ENCODE peak calls at places on chromosome 18, in ten cellular contexts. S is PC-3, U is lower lobe of right lung, Y is tibial artery, M is mammary epithelial cell, K is ovary, G is body of pancreas, T is cardiac muscle cell, E is tibial nerve, Q is fibroblast of lung. V is an unnamed sample.
A peak's percentile ranks its signal among the peaks of the same experiment; 100 is the strongest.

GRCh38 chr18:13572148-13572547 is 154.2 kb downstream of the FAM210A start:
- DNase-seq in T (no peak), G (no peak), S (no peak), Y (no peak), K (no peak), E (no peak), U (no peak), M (no peak), Q (no peak), V (no peak)

GRCh38 chr18:30265190-30265589 is 777.4 kb downstream of the DSC3 start:
- DNase-seq in K (no peak), S (peak; percentile 8), G (no peak), T (no peak), E (no peak), Y (no peak), Q (no peak), M (no peak), U (no peak), V (no peak)

GRCh38 chr18:32200766-32201165 is 10.9 kb downstream of the MEP1B start:
- DNase-seq in S (no peak), K (no peak), T (peak; percentile 4), Y (no peak), U (no peak), M (no peak), E (no peak), Q (no peak), G (peak; percentile 10), V (no peak)

GRCh38 chr18:22536558-22536957 is 118.8 kb upstream of the CTAGE1 start:
- DNase-seq in M (no peak), Q (no peak), Y (no peak), T (no peak), K (no peak), U (no peak), E (no peak), G (no peak), S (no peak), V (no peak)

GRCh38 chr18:5542393-5543035 is 1.3 kb downstream of the EPB41L3 start:
- DNase-seq in T (peak; percentile 43), E (no peak), Q (peak; percentile 34), G (peak; percentile 19), Y (peak; percentile 47), K (no peak), M (no peak), U (peak; percentile 61), S (no peak), V (no peak)

GRCh38 chr18:73992242-73993022 is 155.2 kb downstream of the FBXO15 start:
- DNase-seq in U (no peak), G (no peak), Y (no peak), K (no peak), E (no peak), M (no peak), S (no peak), Q (no peak), T (no peak), V (no peak)

GRCh38 chr18:13447621-13448020 is 229.1 kb downstream of the LDLRAD4 start:
- DNase-seq in G (peak; percentile 25), M (no peak), Q (peak; percentile 95), T (peak; percentile 62), E (no peak), U (no peak), K (no peak), Y (peak; percentile 76), S (no peak), V (no peak)

GRCh38 chr18:39345321-39345720 is 1779.7 kb upstream of the CELF4 start:
- DNase-seq in Q (peak; percentile 55), U (no peak), G (no peak), T (no peak), Y (no peak), E (no peak), S (no peak), M (no peak), K (no peak), V (no peak)

GRCh38 chr18:11389281-11389680 is 220.1 kb upstream of the SLC35G4 start:
- DNase-seq in M (no peak), Q (no peak), G (no peak), Y (no peak), E (no peak), U (no peak), S (no peak), T (no peak), K (no peak), V (no peak)

GRCh38 chr18:11392974-11393373 is 216.4 kb upstream of the SLC35G4 start:
- DNase-seq in Y (no peak), T (no peak), S (no peak), M (no peak), E (no peak), G (no peak), Q (no peak), U (no peak), K (no peak), V (no peak)

GRCh38 chr18:11391636-11392035 is 217.8 kb upstream of the SLC35G4 start:
- DNase-seq in Q (peak; percentile 52), E (no peak), K (no peak), U (no peak), T (no peak), G (no peak), M (no peak), S (no peak), Y (no peak), V (no peak)

GRCh38 chr18:11392292-11392691 is 217.1 kb upstream of the SLC35G4 start:
- DNase-seq in K (no peak), Q (peak; percentile 57), T (no peak), E (no peak), G (no peak), Y (no peak), U (no peak), M (no peak), S (no peak), V (no peak)

GRCh38 chr18:11387880-11388279 is 221.5 kb upstream of the SLC35G4 start:
- DNase-seq in T (peak; percentile 63), S (peak; percentile 73), K (no peak), G (peak; percentile 72), M (peak; percentile 18), E (no peak), Y (peak; percentile 72), Q (peak; percentile 32), U (no peak), V (no peak)
- TF ChIP-seq CTCF in T (peak; percentile 37), S (peak; percentile 52), K (no peak), G (peak; percentile 52), M (peak; percentile 35), E (no peak), Y (peak; percentile 54), Q (no peak), U (peak; percentile 9), V (peak; percentile 22)

GRCh38 chr18:59268722-59269562 is 4.3 kb downstream of the RAX start:
- DNase-seq in U (peak; percentile 62), T (peak; percentile 36), K (no peak), Y (no peak), Q (no peak), S (peak; percentile 51), E (no peak), G (peak; percentile 61), M (no peak), V (no peak)

GRCh38 chr18:59267511-59268126 is 5.6 kb downstream of the RAX start:
- DNase-seq in U (no peak), T (peak; percentile 18), G (no peak), K (no peak), M (peak; percentile 26), E (no peak), Y (no peak), S (no peak), Q (no peak), V (no peak)

GRCh38 chr18:59266876-59267510 is 6.3 kb downstream of the RAX start:
- DNase-seq in Y (no peak), T (no peak), Q (no peak), M (no peak), U (no peak), E (no peak), K (no peak), G (no peak), S (no peak), V (no peak)

GRCh38 chr18:59269563-59270214 is 3.6 kb downstream of the RAX start:
- DNase-seq in M (no peak), T (no peak), S (no peak), E (no peak), G (no peak), K (no peak), Q (no peak), U (no peak), Y (no peak), V (no peak)

GRCh38 chr18:59268127-59268721 is 5.0 kb downstream of the RAX start:
- DNase-seq in Q (no peak), K (no peak), Y (no peak), T (no peak), U (no peak), E (no peak), M (no peak), S (no peak), G (no peak), V (no peak)
- H3K9me3 ChIP-seq in Q (no peaks in the 10 kb centered on the region), K (no peaks in the 10 kb centered on the region), Y (no peaks in the 10 kb centered on the region), T (no peaks in the 10 kb centered on the region), U (no peaks in the 10 kb centered on the region), E (no peaks in the 10 kb centered on the region), M (no peaks in the 10 kb centered on the region), S (no peaks in the 10 kb centered on the region), G (no peaks in the 10 kb centered on the region), V (peaks cover 15% of the 10 kb centered on the region)

DNA sequence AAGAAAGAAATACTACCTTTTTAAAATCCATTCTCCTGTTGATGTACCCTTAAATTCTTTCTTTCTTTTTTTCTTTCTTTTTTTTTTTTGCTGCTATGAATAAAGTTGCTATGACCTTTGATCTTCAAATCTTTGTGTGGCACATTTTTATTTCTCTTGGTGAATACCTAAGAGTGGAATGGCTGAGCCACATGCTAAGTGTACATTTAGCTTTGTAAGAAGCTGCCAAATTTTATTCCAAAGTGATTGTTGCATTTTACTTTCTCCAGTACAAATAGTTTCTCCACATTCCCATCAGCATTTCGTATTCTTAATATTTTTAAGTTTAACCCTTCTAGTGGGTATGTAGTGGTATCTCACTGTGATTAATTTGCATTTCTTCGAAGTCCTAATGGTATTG is 88.8 kb upstream of the RAB27B start:
- DNase-seq in K (no peak), G (no peak), Q (peak; percentile 49), M (no peak), Y (no peak), E (no peak), T (no peak), U (no peak), S (no peak), V (no peak)
- H3K27ac ChIP-seq in K (no peak overlapping the region), G (no peak overlapping the region), Q (no peak overlapping the region), M (no peak overlapping the region), Y (no peak overlapping the region), E (no peak overlapping the region), T (no peak overlapping the region), U (no peak overlapping the region), S (peak overlapping the region; percentile 59), V (no peak overlapping the region)

GRCh38 chr18:37395138-37395537 is 170.5 kb downstream of the CELF4 start:
- DNase-seq in Q (no peak), K (no peak), Y (no peak), G (no peak), E (no peak), T (no peak), M (no peak), S (no peak), U (no peak), V (no peak)

GRCh38 chr18:37393221-37393828 is 172.3 kb downstream of the CELF4 start:
- DNase-seq in Q (no peak), U (no peak), T (no peak), G (peak; percentile 11), K (no peak), E (no peak), Y (no peak), S (no peak), M (no peak), V (no peak)

GRCh38 chr18:37394610-37394965 is 171.0 kb downstream of the CELF4 start:
- DNase-seq in S (no peak), K (no peak), U (no peak), M (no peak), E (no peak), G (no peak), Y (no peak), Q (no peak), T (no peak), V (no peak)

GRCh38 chr18:37392648-37393047 is 172.9 kb downstream of the CELF4 start:
- DNase-seq in Q (no peak), G (no peak), K (no peak), T (no peak), U (no peak), Y (no peak), M (no peak), S (no peak), E (no peak), V (no peak)

GRCh38 chr18:37393945-37394609 is 171.5 kb downstream of the CELF4 start:
- DNase-seq in K (peak; percentile 72), Y (peak; percentile 61), T (peak; percentile 93), S (no peak), G (peak; percentile 63), Q (peak; percentile 65), E (peak; percentile 25), U (peak; percentile 71), M (no peak), V (peak; percentile 59)
- TF ChIP-seq CTCF in K (no peak), Y (no peak), T (no peak), S (no peak), G (no peak), Q (no peak), E (no peak), U (no peak), M (no peak), V (no peak)

V was measured in AG04450.